ENCODE peak calls at places on chromosome 3, in nine cellular contexts. One of them, this sample, is unnamed.

GRCh38 chr3:43063114-43063513 is 42.8 kb downstream of the POMGNT2 start:
- DNase-seq in IMR-90: no peak
- DNase-seq in AG04449: no peak
- DNase-seq in psoas muscle: no peak
- DNase-seq in endothelial cell of umbilical vein: no peak
- DNase-seq in mucosa of descending colon: no peak
- DNase-seq in vagina: peak
- DNase-seq in fibroblast of pulmonary artery: no peak
- DNase-seq in lower lobe of right lung: no peak
- DNase-seq in this sample: no peak

GRCh38 chr3:187251599-187251998 is 39.9 kb downstream of the MASP1 start:
- DNase-seq in AG04449: no peak
- DNase-seq in vagina: no peak
- DNase-seq in endothelial cell of umbilical vein: no peak
- DNase-seq in lower lobe of right lung: no peak
- DNase-seq in mucosa of descending colon: no peak
- DNase-seq in fibroblast of pulmonary artery: no peak
- DNase-seq in IMR-90: no peak
- DNase-seq in psoas muscle: no peak
- DNase-seq in this sample: no peak

GRCh38 chr3:129656659-129657247 is 50.3 kb upstream of the PLXND1 start:
- DNase-seq in AG04449: no peak
- DNase-seq in endothelial cell of umbilical vein: peak
- DNase-seq in mucosa of descending colon: no peak
- DNase-seq in psoas muscle: no peak
- DNase-seq in lower lobe of right lung: no peak
- DNase-seq in fibroblast of pulmonary artery: no peak
- DNase-seq in vagina: no peak
- DNase-seq in IMR-90: no peak
- DNase-seq in this sample: no peak

GRCh38 chr3:67646586-67647234 is 7.7 kb downstream of the SUCLG2 start:
- DNase-seq in IMR-90: peak
- DNase-seq in fibroblast of pulmonary artery: peak
- DNase-seq in vagina: no peak
- DNase-seq in AG04449: no peak
- DNase-seq in psoas muscle: no peak
- DNase-seq in mucosa of descending colon: no peak
- DNase-seq in lower lobe of right lung: no peak
- DNase-seq in endothelial cell of umbilical vein: no peak
- DNase-seq in this sample: no peak

GRCh38 chr3:76122007-76122406 is 336.7 kb upstream of the ZNF717 start:
- DNase-seq in lower lobe of right lung: no peak
- DNase-seq in IMR-90: peak
- DNase-seq in mucosa of descending colon: no peak
- DNase-seq in vagina: no peak
- DNase-seq in psoas muscle: no peak
- DNase-seq in endothelial cell of umbilical vein: no peak
- DNase-seq in fibroblast of pulmonary artery: no peak
- DNase-seq in AG04449: no peak
- DNase-seq in this sample: peak

GRCh38 chr3:16550305-16550675 is 36.8 kb upstream of the RFTN1 start:
- DNase-seq in fibroblast of pulmonary artery: no peak
- DNase-seq in mucosa of descending colon: no peak
- DNase-seq in endothelial cell of umbilical vein: no peak
- DNase-seq in psoas muscle: no peak
- DNase-seq in vagina: no peak
- DNase-seq in lower lobe of right lung: no peak
- DNase-seq in IMR-90: no peak
- DNase-seq in AG04449: no peak
- DNase-seq in this sample: no peak

GRCh38 chr3:18758047-18758704 is 333.0 kb upstream of the SATB1 start:
- DNase-seq in AG04449: no peak
- DNase-seq in endothelial cell of umbilical vein: no peak
- DNase-seq in lower lobe of right lung: no peak
- DNase-seq in IMR-90: no peak
- DNase-seq in psoas muscle: no peak
- DNase-seq in mucosa of descending colon: no peak
- DNase-seq in vagina: no peak
- DNase-seq in fibroblast of pulmonary artery: peak
- DNase-seq in this sample: no peak

GRCh38 chr3:197718904-197719303 is 17.8 kb downstream of the RUBCN start:
- DNase-seq in psoas muscle: no peak
- DNase-seq in AG04449: peak
- DNase-seq in mucosa of descending colon: no peak
- DNase-seq in endothelial cell of umbilical vein: peak
- DNase-seq in lower lobe of right lung: no peak
- DNase-seq in vagina: no peak
- DNase-seq in fibroblast of pulmonary artery: peak
- DNase-seq in IMR-90: peak
- DNase-seq in this sample: peak

GRCh38 chr3:124999897-125000296 is 55.9 kb downstream of the HEG1 start:
- DNase-seq in AG04449: no peak
- DNase-seq in mucosa of descending colon: no peak
- DNase-seq in lower lobe of right lung: no peak
- DNase-seq in IMR-90: no peak
- DNase-seq in fibroblast of pulmonary artery: no peak
- DNase-seq in endothelial cell of umbilical vein: peak
- DNase-seq in vagina: no peak
- DNase-seq in psoas muscle: no peak
- DNase-seq in this sample: no peak

GRCh38 chr3:51519848-51520247 is 18.7 kb upstream of the RAD54L2 start:
- DNase-seq in AG04449: no peak
- DNase-seq in fibroblast of pulmonary artery: no peak
- DNase-seq in vagina: no peak
- DNase-seq in IMR-90: no peak
- DNase-seq in psoas muscle: no peak
- DNase-seq in mucosa of descending colon: no peak
- DNase-seq in lower lobe of right lung: no peak
- DNase-seq in endothelial cell of umbilical vein: no peak
- DNase-seq in this sample: no peak

GRCh38 chr3:37150621-37151020 is 23.8 kb downstream of the LRRFIP2 start:
- DNase-seq in mucosa of descending colon: no peak
- DNase-seq in IMR-90: no peak
- DNase-seq in AG04449: no peak
- DNase-seq in psoas muscle: no peak
- DNase-seq in vagina: no peak
- DNase-seq in lower lobe of right lung: no peak
- DNase-seq in fibroblast of pulmonary artery: no peak
- DNase-seq in endothelial cell of umbilical vein: no peak
- DNase-seq in this sample: no peak

GRCh38 chr3:167008765-167009164 is 371.3 kb downstream of the ZBBX start:
- DNase-seq in mucosa of descending colon: no peak
- DNase-seq in IMR-90: no peak
- DNase-seq in vagina: no peak
- DNase-seq in AG04449: no peak
- DNase-seq in fibroblast of pulmonary artery: no peak
- DNase-seq in lower lobe of right lung: no peak
- DNase-seq in psoas muscle: no peak
- DNase-seq in endothelial cell of umbilical vein: no peak
- DNase-seq in this sample: no peak

GRCh38 chr3:171741377-171741776 is 68.9 kb downstream of the PLD1 start:
- DNase-seq in IMR-90: no peak
- DNase-seq in vagina: no peak
- DNase-seq in fibroblast of pulmonary artery: no peak
- DNase-seq in mucosa of descending colon: no peak
- DNase-seq in endothelial cell of umbilical vein: no peak
- DNase-seq in AG04449: no peak
- DNase-seq in lower lobe of right lung: no peak
- DNase-seq in psoas muscle: no peak
- DNase-seq in this sample: no peak

GRCh38 chr3:79067734-79068133 is 700.1 kb downstream of the ROBO1 start:
- DNase-seq in psoas muscle: no peak
- DNase-seq in endothelial cell of umbilical vein: no peak
- DNase-seq in IMR-90: no peak
- DNase-seq in fibroblast of pulmonary artery: no peak
- DNase-seq in vagina: no peak
- DNase-seq in mucosa of descending colon: no peak
- DNase-seq in AG04449: no peak
- DNase-seq in lower lobe of right lung: no peak
- DNase-seq in this sample: no peak

GRCh38 chr3:74302959-74303358 is 311.5 kb downstream of the CNTN3 start:
- DNase-seq in lower lobe of right lung: no peak
- DNase-seq in IMR-90: no peak
- DNase-seq in vagina: no peak
- DNase-seq in AG04449: no peak
- DNase-seq in psoas muscle: no peak
- DNase-seq in mucosa of descending colon: no peak
- DNase-seq in endothelial cell of umbilical vein: no peak
- DNase-seq in fibroblast of pulmonary artery: no peak
- DNase-seq in this sample: no peak

GRCh38 chr3:183958775-183959174 is 58.9 kb downstream of the ABCC5 start:
- DNase-seq in mucosa of descending colon: peak
- DNase-seq in psoas muscle: no peak
- DNase-seq in IMR-90: no peak
- DNase-seq in vagina: no peak
- DNase-seq in fibroblast of pulmonary artery: no peak
- DNase-seq in AG04449: no peak
- DNase-seq in endothelial cell of umbilical vein: no peak
- DNase-seq in lower lobe of right lung: no peak
- DNase-seq in this sample: no peak

GRCh38 chr3:32817195-32817560 is 619 bp upstream of the TRIM71 start:
- DNase-seq in lower lobe of right lung: no peak
- DNase-seq in psoas muscle: no peak
- DNase-seq in mucosa of descending colon: no peak
- DNase-seq in AG04449: no peak
- DNase-seq in endothelial cell of umbilical vein: no peak
- DNase-seq in IMR-90: no peak
- DNase-seq in fibroblast of pulmonary artery: no peak
- DNase-seq in vagina: no peak
- DNase-seq in this sample: no peak

GRCh38 chr3:136277634-136278033 is 27.5 kb downstream of the PCCB start:
- DNase-seq in vagina: no peak
- DNase-seq in psoas muscle: no peak
- DNase-seq in endothelial cell of umbilical vein: no peak
- DNase-seq in mucosa of descending colon: no peak
- DNase-seq in IMR-90: no peak
- DNase-seq in lower lobe of right lung: no peak
- DNase-seq in AG04449: no peak
- DNase-seq in fibroblast of pulmonary artery: no peak
- DNase-seq in this sample: no peak

GRCh38 chr3:133487920-133488540 is 85.5 kb upstream of the CDV3 start:
- DNase-seq in psoas muscle: no peak
- DNase-seq in endothelial cell of umbilical vein: peak
- DNase-seq in fibroblast of pulmonary artery: peak
- DNase-seq in mucosa of descending colon: peak
- DNase-seq in lower lobe of right lung: no peak
- DNase-seq in IMR-90: peak
- DNase-seq in vagina: no peak
- DNase-seq in AG04449: no peak
- DNase-seq in this sample: no peak
- TF ChIP-seq CTCF in psoas muscle: peak
- TF ChIP-seq CTCF in endothelial cell of umbilical vein: peak
- TF ChIP-seq CTCF in fibroblast of pulmonary artery: peak
- TF ChIP-seq CTCF in mucosa of descending colon: no peak
- TF ChIP-seq CTCF in lower lobe of right lung: peak
- TF ChIP-seq CTCF in IMR-90: peak
- TF ChIP-seq CTCF in vagina: no peak
- TF ChIP-seq CTCF in AG04449: peak
- TF ChIP-seq CTCF in this sample: peak

DNA sequence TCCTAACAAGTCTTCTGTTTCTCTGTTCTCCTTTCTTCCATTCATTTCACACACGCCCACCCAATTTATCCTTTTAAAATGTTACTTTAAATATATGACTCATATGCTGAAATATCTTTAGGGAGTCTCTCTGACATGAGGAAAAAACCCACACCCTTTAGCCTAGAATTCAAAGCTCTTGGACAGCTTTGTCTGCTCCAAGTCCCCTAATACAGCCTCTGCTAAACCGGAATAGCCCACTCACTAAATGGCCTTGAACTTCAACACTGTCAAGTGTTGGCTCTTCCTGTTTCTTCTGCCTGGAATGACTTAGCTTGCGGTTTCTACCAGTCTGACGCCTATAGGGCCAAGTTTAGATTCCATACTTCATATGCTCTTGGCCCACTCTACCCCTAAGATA is 3.3 kb upstream of the CD96 start:
- DNase-seq in vagina: no peak
- DNase-seq in mucosa of descending colon: no peak
- DNase-seq in IMR-90: peak
- DNase-seq in AG04449: no peak
- DNase-seq in endothelial cell of umbilical vein: no peak
- DNase-seq in fibroblast of pulmonary artery: peak
- DNase-seq in psoas muscle: no peak
- DNase-seq in lower lobe of right lung: no peak
- DNase-seq in this sample: no peak
- H3K4me3 ChIP-seq in vagina: no peak
- H3K4me3 ChIP-seq in mucosa of descending colon: no peak
- H3K4me3 ChIP-seq in IMR-90: no peak
- H3K4me3 ChIP-seq in AG04449: no peak
- H3K4me3 ChIP-seq in endothelial cell of umbilical vein: no peak
- H3K4me3 ChIP-seq in fibroblast of pulmonary artery: no peak
- H3K4me3 ChIP-seq in psoas muscle: no peak
- H3K4me3 ChIP-seq in lower lobe of right lung: no peak
- H3K4me3 ChIP-seq in this sample: no peak

GRCh38 chr3:100647171-100647570 is 37.8 kb downstream of the ADGRG7 start:
- DNase-seq in lower lobe of right lung: no peak
- DNase-seq in AG04449: no peak
- DNase-seq in fibroblast of pulmonary artery: no peak
- DNase-seq in mucosa of descending colon: no peak
- DNase-seq in endothelial cell of umbilical vein: no peak
- DNase-seq in IMR-90: no peak
- DNase-seq in vagina: no peak
- DNase-seq in psoas muscle: no peak
- DNase-seq in this sample: no peak

GRCh38 chr3:100645913-100646312 is 36.5 kb downstream of the ADGRG7 start:
- DNase-seq in psoas muscle: no peak
- DNase-seq in IMR-90: no peak
- DNase-seq in vagina: no peak
- DNase-seq in fibroblast of pulmonary artery: no peak
- DNase-seq in AG04449: no peak
- DNase-seq in lower lobe of right lung: no peak
- DNase-seq in endothelial cell of umbilical vein: no peak
- DNase-seq in mucosa of descending colon: no peak
- DNase-seq in this sample: no peak

GRCh38 chr3:100647673-100648072 is 38.3 kb downstream of the ADGRG7 start:
- DNase-seq in lower lobe of right lung: no peak
- DNase-seq in AG04449: no peak
- DNase-seq in endothelial cell of umbilical vein: no peak
- DNase-seq in mucosa of descending colon: no peak
- DNase-seq in IMR-90: no peak
- DNase-seq in vagina: no peak
- DNase-seq in psoas muscle: no peak
- DNase-seq in fibroblast of pulmonary artery: no peak
- DNase-seq in this sample: no peak

GRCh38 chr3:100653731-100654309 is 44.4 kb downstream of the ADGRG7 start:
- DNase-seq in fibroblast of pulmonary artery: no peak
- DNase-seq in AG04449: no peak
- DNase-seq in mucosa of descending colon: no peak
- DNase-seq in vagina: no peak
- DNase-seq in lower lobe of right lung: no peak
- DNase-seq in IMR-90: no peak
- DNase-seq in endothelial cell of umbilical vein: no peak
- DNase-seq in psoas muscle: no peak
- DNase-seq in this sample: no peak

GRCh38 chr3:100650651-100651611 is 41.5 kb downstream of the ADGRG7 start:
- DNase-seq in AG04449: no peak
- DNase-seq in mucosa of descending colon: no peak
- DNase-seq in endothelial cell of umbilical vein: peak
- DNase-seq in psoas muscle: no peak
- DNase-seq in fibroblast of pulmonary artery: peak
- DNase-seq in vagina: no peak
- DNase-seq in IMR-90: peak
- DNase-seq in lower lobe of right lung: no peak
- DNase-seq in this sample: peak
- TF ChIP-seq CTCF in AG04449: no peak
- TF ChIP-seq CTCF in mucosa of descending colon: no peak
- TF ChIP-seq CTCF in endothelial cell of umbilical vein: no peak
- TF ChIP-seq CTCF in psoas muscle: peak
- TF ChIP-seq CTCF in fibroblast of pulmonary artery: peak
- TF ChIP-seq CTCF in vagina: no peak
- TF ChIP-seq CTCF in IMR-90: no peak
- TF ChIP-seq CTCF in lower lobe of right lung: no peak
- TF ChIP-seq CTCF in this sample: no peak

GRCh38 chr3:185928532-185928931 is 9.3 kb downstream of the TRA2B start:
- DNase-seq in IMR-90: no peak
- DNase-seq in endothelial cell of umbilical vein: no peak
- DNase-seq in psoas muscle: no peak
- DNase-seq in vagina: no peak
- DNase-seq in AG04449: no peak
- DNase-seq in fibroblast of pulmonary artery: no peak
- DNase-seq in lower lobe of right lung: no peak
- DNase-seq in mucosa of descending colon: no peak
- DNase-seq in this sample: no peak
- H3K4me3 ChIP-seq in IMR-90: no peak
- H3K4me3 ChIP-seq in endothelial cell of umbilical vein: no peak
- H3K4me3 ChIP-seq in psoas muscle: peak
- H3K4me3 ChIP-seq in vagina: no peak
- H3K4me3 ChIP-seq in AG04449: no peak
- H3K4me3 ChIP-seq in fibroblast of pulmonary artery: peak
- H3K4me3 ChIP-seq in lower lobe of right lung: peak
- H3K4me3 ChIP-seq in mucosa of descending colon: no peak
- H3K4me3 ChIP-seq in this sample: no peak

This sample was measured in foreskin fibroblast.